ENCODE peak calls at places on chromosomes 2 and 18, in four cellular contexts. J is skeletal muscle cell, I is astrocyte of the cerebellum, L is fibroblast of the conjunctiva. Q is an unnamed sample.

GRCh38 chr2:234643407-234643806 is 146.5 kb upstream of the ARL4C start:
- DNase-seq in J (no peak), I (no peak), L (no peak), Q (no peak)

GRCh38 chr2:36403675-36404230 is 48.2 kb downstream of the CRIM1 start:
- DNase-seq in J (peak; percentile 45), I (peak; percentile 67), L (no peak), Q (no peak)

GRCh38 chr2:84033347-84033974 is 425.6 kb downstream of the SUCLG1 start:
- DNase-seq in J (no peak), I (no peak), L (no peak), Q (no peak)

GRCh38 chr2:219733106-219733505 is 105.7 kb downstream of the SLC4A3 start:
- DNase-seq in J (no peak), I (no peak), L (no peak), Q (no peak)

GRCh38 chr2:56648802-56649201 is 465.0 kb downstream of the CCDC85A start:
- DNase-seq in J (no peak), I (no peak), L (no peak), Q (no peak)

GRCh38 chr2:222307138-222307756 is 8.4 kb upstream of the PAX3 start:
- DNase-seq in J (no peak), I (no peak), L (no peak), Q (no peak)

GRCh38 chr2:105403785-105404698 is 5.2 kb upstream of the FHL2 start:
- DNase-seq in J (peak; percentile 80), I (peak; percentile 59), L (no peak), Q (peak; percentile 78)

GRCh38 chr2:204984421-204984925 is 439.2 kb downstream of the PARD3B start:
- DNase-seq in J (peak; percentile 0), I (no peak), L (no peak), Q (no peak)

GRCh38 chr2:61426267-61426897 is 44.5 kb downstream of the USP34 start:
- DNase-seq in J (no peak), I (no peak), L (peak; percentile 4), Q (no peak)

GRCh38 chr18:77173274-77174030 is 40.9 kb upstream of the MBP start:
- DNase-seq in J (no peak), I (no peak), L (no peak), Q (no peak)

GRCh38 chr2:215845839-215846586 is 167.3 kb downstream of the MREG start:
- DNase-seq in J (no peak), I (no peak), L (no peak), Q (no peak)

GRCh38 chr18:923144-923543 is 18.5 kb downstream of the ADCYAP1 start:
- DNase-seq in J (no peak), I (no peak), L (no peak), Q (no peak)

GRCh38 chr2:74872310-74872923 is 38.5 kb downstream of the HK2 start:
- DNase-seq in J (no peak), I (no peak), L (no peak), Q (no peak)

GRCh38 chr2:119678021-119678656 is 862 bp upstream of the TMEM177 start:
- DNase-seq in J (no peak), I (no peak), L (no peak), Q (no peak)

GRCh38 chr2:43121915-43122314 is 104.5 kb downstream of the ZFP36L2 start:
- DNase-seq in J (no peak), I (no peak), L (no peak), Q (no peak)

GRCh38 chr18:38420611-38421010 is 855.0 kb upstream of the CELF4 start:
- DNase-seq in J (no peak), I (no peak), L (no peak), Q (no peak)

GRCh38 chr18:22683196-22683676 is 249.9 kb upstream of the RBBP8 start:
- DNase-seq in J (peak; percentile 89), I (peak; percentile 78), L (peak; percentile 33), Q (peak; percentile 89)

GRCh38 chr2:23925702-23926288 is 1.1 kb downstream of the ATAD2B start:
- DNase-seq in J (peak; percentile 29), I (no peak), L (no peak), Q (no peak)

GRCh38 chr2:196980498-196980897 is 54.0 kb upstream of the PGAP1 start:
- DNase-seq in J (no peak), I (no peak), L (no peak), Q (no peak)

GRCh38 chr18:27185025-27185763 is at the start of gene CHST9:
- DNase-seq in J (no peak), I (no peak), L (no peak), Q (no peak)

GRCh38 chr2:42928692-42929576 is 136.6 kb upstream of the HAAO start:
- DNase-seq in J (no peak), I (no peak), L (no peak), Q (no peak)